ENCODE peak calls at places on chromosomes 12 and 14, in five cellular contexts. O is HTR-8/SVneo; M is AG08396; Y is effector CD4-positive, alpha-beta T cell; Z is bronchial epithelial cell. J is an unnamed sample.

GRCh38 chr12:1832801-1833595 is 12.6 kb downstream of the LRTM2 start:
- DNase-seq in Z (no peak), O (no peak), Y (no peak), M (no peak), J (no peak)

GRCh38 chr12:48968467-48968866 is 3.1 kb downstream of the WNT10B start:
- DNase-seq in M (no peak), Y (no peak), Z (no peak), O (no peak), J (no peak)

GRCh38 chr12:132703611-132704010 is 7.0 kb upstream of the PGAM5 start:
- DNase-seq in O (no peak), Y (no peak), Z (no peak), M (no peak), J (no peak)

GRCh38 chr14:38208825-38209562 is 1.3 kb downstream of the SSTR1 start:
- DNase-seq in Z (no peak), M (peak), O (peak), Y (no peak), J (no peak)

GRCh38 chr14:68730811-68731425 is 61.9 kb downstream of the ZFP36L1 start:
- DNase-seq in O (no peak), Y (no peak), Z (no peak), M (no peak), J (no peak)

GRCh38 chr14:50001146-50001998 is 108.5 kb downstream of the ARF6 start:
- DNase-seq in O (no peak), Y (peak), Z (peak), M (peak), J (peak)

GRCh38 chr14:92173668-92174067 is 51.9 kb downstream of the CPSF2 start:
- DNase-seq in Z (no peak), M (peak), Y (no peak), O (peak), J (peak)

GRCh38 chr14:69580009-69580577 is 5.4 kb upstream of the CCDC177 start:
- DNase-seq in O (peak), M (peak), Y (no peak), Z (peak), J (no peak)

GRCh38 chr14:80982711-80983110 is 27.3 kb downstream of the TSHR start:
- DNase-seq in Z (no peak), Y (no peak), M (no peak), O (no peak), J (no peak)

GRCh38 chr12:28537474-28537873 is 347.2 kb downstream of the CCDC91 start:
- DNase-seq in O (no peak), Z (no peak), M (no peak), Y (no peak), J (no peak)

GRCh38 chr14:78136695-78137094 is 33.5 kb upstream of the NRXN3 start:
- DNase-seq in Y (no peak), M (no peak), Z (no peak), O (no peak), J (no peak)

J was measured in HS-27A.